ENCODE peak calls at places on chromosomes 7 and 10, in six cellular contexts. One of them, this sample, is unnamed.

GRCh38 chr10:15626937-15627336 is 92.8 kb downstream of the ITGA8 start:
- DNase-seq in activated T-cell treated with anti-CD3 and anti-CD28 coated beads, Interleukin-2, amount 50 U/mL, for 72 hours: no peak
- DNase-seq in GM19239: no peak
- DNase-seq in COR-L47: no peak
- DNase-seq in stimulated activated CD8-positive, alpha-beta memory T cell treated with anti-CD3 and anti-CD28 coated beads, Interleukin-15, amount 100 ng/mL, for 4 hours: no peak
- DNase-seq in spleen: no peak
- DNase-seq in this sample: no peak

GRCh38 chr7:6320791-6321190 is 48.4 kb upstream of the CYTH3 start:
- DNase-seq in spleen: no peak
- DNase-seq in stimulated activated CD8-positive, alpha-beta memory T cell treated with anti-CD3 and anti-CD28 coated beads, Interleukin-15, amount 100 ng/mL, for 4 hours: no peak
- DNase-seq in COR-L47: no peak
- DNase-seq in GM19239: no peak
- DNase-seq in activated T-cell treated with anti-CD3 and anti-CD28 coated beads, Interleukin-2, amount 50 U/mL, for 72 hours: no peak
- DNase-seq in this sample: peak; percentile 49

GRCh38 chr7:144391823-144392255 is 11.7 kb downstream of the NOBOX start:
- DNase-seq in GM19239: peak; percentile 50
- DNase-seq in COR-L47: peak; percentile 9
- DNase-seq in spleen: no peak
- DNase-seq in activated T-cell treated with anti-CD3 and anti-CD28 coated beads, Interleukin-2, amount 50 U/mL, for 72 hours: peak; percentile 16
- DNase-seq in stimulated activated CD8-positive, alpha-beta memory T cell treated with anti-CD3 and anti-CD28 coated beads, Interleukin-15, amount 100 ng/mL, for 4 hours: no peak
- DNase-seq in this sample: peak; percentile 11

GRCh38 chr10:18737236-18737635 is 78.0 kb downstream of the ARL5B start:
- DNase-seq in activated T-cell treated with anti-CD3 and anti-CD28 coated beads, Interleukin-2, amount 50 U/mL, for 72 hours: no peak
- DNase-seq in GM19239: no peak
- DNase-seq in COR-L47: no peak
- DNase-seq in stimulated activated CD8-positive, alpha-beta memory T cell treated with anti-CD3 and anti-CD28 coated beads, Interleukin-15, amount 100 ng/mL, for 4 hours: no peak
- DNase-seq in spleen: no peak
- DNase-seq in this sample: no peak

GRCh38 chr7:1698951-1699350 is 28.9 kb downstream of the ELFN1 start:
- DNase-seq in COR-L47: no peak
- DNase-seq in activated T-cell treated with anti-CD3 and anti-CD28 coated beads, Interleukin-2, amount 50 U/mL, for 72 hours: no peak
- DNase-seq in stimulated activated CD8-positive, alpha-beta memory T cell treated with anti-CD3 and anti-CD28 coated beads, Interleukin-15, amount 100 ng/mL, for 4 hours: no peak
- DNase-seq in spleen: no peak
- DNase-seq in GM19239: no peak
- DNase-seq in this sample: no peak

GRCh38 chr7:156160811-156161210 is 348.5 kb upstream of the SHH start:
- DNase-seq in activated T-cell treated with anti-CD3 and anti-CD28 coated beads, Interleukin-2, amount 50 U/mL, for 72 hours: no peak
- DNase-seq in GM19239: no peak
- DNase-seq in stimulated activated CD8-positive, alpha-beta memory T cell treated with anti-CD3 and anti-CD28 coated beads, Interleukin-15, amount 100 ng/mL, for 4 hours: no peak
- DNase-seq in COR-L47: no peak
- DNase-seq in spleen: no peak
- DNase-seq in this sample: no peak

GRCh38 chr10:86644412-86645110 is 9.8 kb upstream of the OPN4 start:
- DNase-seq in activated T-cell treated with anti-CD3 and anti-CD28 coated beads, Interleukin-2, amount 50 U/mL, for 72 hours: peak; percentile 13
- DNase-seq in spleen: peak; percentile 56
- DNase-seq in GM19239: no peak
- DNase-seq in stimulated activated CD8-positive, alpha-beta memory T cell treated with anti-CD3 and anti-CD28 coated beads, Interleukin-15, amount 100 ng/mL, for 4 hours: no peak
- DNase-seq in COR-L47: no peak
- DNase-seq in this sample: no peak

GRCh38 chr10:116080553-116080952 is 192.5 kb downstream of the GFRA1 start:
- DNase-seq in GM19239: no peak
- DNase-seq in activated T-cell treated with anti-CD3 and anti-CD28 coated beads, Interleukin-2, amount 50 U/mL, for 72 hours: no peak
- DNase-seq in COR-L47: no peak
- DNase-seq in spleen: no peak
- DNase-seq in stimulated activated CD8-positive, alpha-beta memory T cell treated with anti-CD3 and anti-CD28 coated beads, Interleukin-15, amount 100 ng/mL, for 4 hours: no peak
- DNase-seq in this sample: no peak

GRCh38 chr10:22580711-22581110 is 133.7 kb downstream of the PIP4K2A start:
- DNase-seq in activated T-cell treated with anti-CD3 and anti-CD28 coated beads, Interleukin-2, amount 50 U/mL, for 72 hours: no peak
- DNase-seq in GM19239: no peak
- DNase-seq in COR-L47: no peak
- DNase-seq in stimulated activated CD8-positive, alpha-beta memory T cell treated with anti-CD3 and anti-CD28 coated beads, Interleukin-15, amount 100 ng/mL, for 4 hours: no peak
- DNase-seq in spleen: no peak
- DNase-seq in this sample: peak; percentile 96

GRCh38 chr7:91656486-91657237 is 223.8 kb downstream of the MTERF1 start:
- DNase-seq in GM19239: no peak
- DNase-seq in activated T-cell treated with anti-CD3 and anti-CD28 coated beads, Interleukin-2, amount 50 U/mL, for 72 hours: no peak
- DNase-seq in COR-L47: no peak
- DNase-seq in stimulated activated CD8-positive, alpha-beta memory T cell treated with anti-CD3 and anti-CD28 coated beads, Interleukin-15, amount 100 ng/mL, for 4 hours: no peak
- DNase-seq in spleen: no peak
- DNase-seq in this sample: no peak

GRCh38 chr7:106768324-106768751 is 96.7 kb upstream of the PIK3CG start:
- DNase-seq in COR-L47: no peak
- DNase-seq in stimulated activated CD8-positive, alpha-beta memory T cell treated with anti-CD3 and anti-CD28 coated beads, Interleukin-15, amount 100 ng/mL, for 4 hours: no peak
- DNase-seq in GM19239: no peak
- DNase-seq in activated T-cell treated with anti-CD3 and anti-CD28 coated beads, Interleukin-2, amount 50 U/mL, for 72 hours: no peak
- DNase-seq in spleen: no peak
- DNase-seq in this sample: no peak

GRCh38 chr10:122128357-122128756 is 139.4 kb downstream of the TACC2 start:
- DNase-seq in spleen: no peak
- DNase-seq in GM19239: no peak
- DNase-seq in activated T-cell treated with anti-CD3 and anti-CD28 coated beads, Interleukin-2, amount 50 U/mL, for 72 hours: no peak
- DNase-seq in stimulated activated CD8-positive, alpha-beta memory T cell treated with anti-CD3 and anti-CD28 coated beads, Interleukin-15, amount 100 ng/mL, for 4 hours: no peak
- DNase-seq in COR-L47: no peak
- DNase-seq in this sample: no peak

GRCh38 chr10:78319371-78319770 is 285.7 kb downstream of the RPS24 start:
- DNase-seq in activated T-cell treated with anti-CD3 and anti-CD28 coated beads, Interleukin-2, amount 50 U/mL, for 72 hours: no peak
- DNase-seq in COR-L47: no peak
- DNase-seq in GM19239: no peak
- DNase-seq in spleen: no peak
- DNase-seq in stimulated activated CD8-positive, alpha-beta memory T cell treated with anti-CD3 and anti-CD28 coated beads, Interleukin-15, amount 100 ng/mL, for 4 hours: no peak
- DNase-seq in this sample: no peak

GRCh38 chr7:136877990-136878389 is 9.5 kb downstream of the CHRM2 start:
- DNase-seq in stimulated activated CD8-positive, alpha-beta memory T cell treated with anti-CD3 and anti-CD28 coated beads, Interleukin-15, amount 100 ng/mL, for 4 hours: no peak
- DNase-seq in GM19239: no peak
- DNase-seq in activated T-cell treated with anti-CD3 and anti-CD28 coated beads, Interleukin-2, amount 50 U/mL, for 72 hours: no peak
- DNase-seq in COR-L47: no peak
- DNase-seq in spleen: no peak
- DNase-seq in this sample: no peak

GRCh38 chr7:152411389-152411788 is 24.4 kb downstream of the KMT2C start:
- DNase-seq in COR-L47: no peak
- DNase-seq in GM19239: no peak
- DNase-seq in spleen: no peak
- DNase-seq in activated T-cell treated with anti-CD3 and anti-CD28 coated beads, Interleukin-2, amount 50 U/mL, for 72 hours: no peak
- DNase-seq in stimulated activated CD8-positive, alpha-beta memory T cell treated with anti-CD3 and anti-CD28 coated beads, Interleukin-15, amount 100 ng/mL, for 4 hours: no peak
- DNase-seq in this sample: no peak

GRCh38 chr7:39465055-39465929 is 100.9 kb upstream of the YAE1 start:
- DNase-seq in spleen: no peak
- DNase-seq in stimulated activated CD8-positive, alpha-beta memory T cell treated with anti-CD3 and anti-CD28 coated beads, Interleukin-15, amount 100 ng/mL, for 4 hours: no peak
- DNase-seq in GM19239: peak; percentile 42
- DNase-seq in activated T-cell treated with anti-CD3 and anti-CD28 coated beads, Interleukin-2, amount 50 U/mL, for 72 hours: peak; percentile 52
- DNase-seq in COR-L47: peak; percentile 55
- DNase-seq in this sample: peak; percentile 46

GRCh38 chr10:61812052-61812721 is 89.3 kb upstream of the ARID5B start:
- DNase-seq in COR-L47: no peak
- DNase-seq in stimulated activated CD8-positive, alpha-beta memory T cell treated with anti-CD3 and anti-CD28 coated beads, Interleukin-15, amount 100 ng/mL, for 4 hours: no peak
- DNase-seq in GM19239: no peak
- DNase-seq in activated T-cell treated with anti-CD3 and anti-CD28 coated beads, Interleukin-2, amount 50 U/mL, for 72 hours: no peak
- DNase-seq in spleen: no peak
- DNase-seq in this sample: no peak

GRCh38 chr10:13969118-13969791 is 361.5 kb downstream of the FRMD4A start:
- DNase-seq in GM19239: no peak
- DNase-seq in spleen: no peak
- DNase-seq in COR-L47: no peak
- DNase-seq in activated T-cell treated with anti-CD3 and anti-CD28 coated beads, Interleukin-2, amount 50 U/mL, for 72 hours: no peak
- DNase-seq in stimulated activated CD8-positive, alpha-beta memory T cell treated with anti-CD3 and anti-CD28 coated beads, Interleukin-15, amount 100 ng/mL, for 4 hours: no peak
- DNase-seq in this sample: no peak

GRCh38 chr7:101586971-101587370 is 42.1 kb downstream of the MYL10 start:
- DNase-seq in COR-L47: no peak
- DNase-seq in stimulated activated CD8-positive, alpha-beta memory T cell treated with anti-CD3 and anti-CD28 coated beads, Interleukin-15, amount 100 ng/mL, for 4 hours: no peak
- DNase-seq in GM19239: no peak
- DNase-seq in spleen: no peak
- DNase-seq in activated T-cell treated with anti-CD3 and anti-CD28 coated beads, Interleukin-2, amount 50 U/mL, for 72 hours: no peak
- DNase-seq in this sample: no peak

GRCh38 chr7:82044497-82045080 is 274.7 kb upstream of the HGF start:
- DNase-seq in spleen: no peak
- DNase-seq in stimulated activated CD8-positive, alpha-beta memory T cell treated with anti-CD3 and anti-CD28 coated beads, Interleukin-15, amount 100 ng/mL, for 4 hours: no peak
- DNase-seq in activated T-cell treated with anti-CD3 and anti-CD28 coated beads, Interleukin-2, amount 50 U/mL, for 72 hours: peak; percentile 4
- DNase-seq in GM19239: no peak
- DNase-seq in COR-L47: peak; percentile 54
- DNase-seq in this sample: peak; percentile 50

GRCh38 chr10:22183771-22184466 is 33.9 kb downstream of the EBLN1 start:
- DNase-seq in GM19239: no peak
- DNase-seq in stimulated activated CD8-positive, alpha-beta memory T cell treated with anti-CD3 and anti-CD28 coated beads, Interleukin-15, amount 100 ng/mL, for 4 hours: no peak
- DNase-seq in COR-L47: no peak
- DNase-seq in activated T-cell treated with anti-CD3 and anti-CD28 coated beads, Interleukin-2, amount 50 U/mL, for 72 hours: no peak
- DNase-seq in spleen: no peak
- DNase-seq in this sample: no peak

GRCh38 chr7:20249924-20250323 is 32.7 kb upstream of the MACC1 start:
- DNase-seq in stimulated activated CD8-positive, alpha-beta memory T cell treated with anti-CD3 and anti-CD28 coated beads, Interleukin-15, amount 100 ng/mL, for 4 hours: no peak
- DNase-seq in spleen: no peak
- DNase-seq in COR-L47: no peak
- DNase-seq in activated T-cell treated with anti-CD3 and anti-CD28 coated beads, Interleukin-2, amount 50 U/mL, for 72 hours: no peak
- DNase-seq in GM19239: no peak
- DNase-seq in this sample: no peak

GRCh38 chr10:71242621-71243009 is 30.2 kb downstream of the UNC5B start:
- DNase-seq in COR-L47: no peak
- DNase-seq in stimulated activated CD8-positive, alpha-beta memory T cell treated with anti-CD3 and anti-CD28 coated beads, Interleukin-15, amount 100 ng/mL, for 4 hours: no peak
- DNase-seq in activated T-cell treated with anti-CD3 and anti-CD28 coated beads, Interleukin-2, amount 50 U/mL, for 72 hours: no peak
- DNase-seq in GM19239: no peak
- DNase-seq in spleen: no peak
- DNase-seq in this sample: no peak

GRCh38 chr7:145212050-145212449 is 376.2 kb upstream of the TPK1 start:
- DNase-seq in stimulated activated CD8-positive, alpha-beta memory T cell treated with anti-CD3 and anti-CD28 coated beads, Interleukin-15, amount 100 ng/mL, for 4 hours: no peak
- DNase-seq in spleen: no peak
- DNase-seq in activated T-cell treated with anti-CD3 and anti-CD28 coated beads, Interleukin-2, amount 50 U/mL, for 72 hours: no peak
- DNase-seq in COR-L47: no peak
- DNase-seq in GM19239: no peak
- DNase-seq in this sample: no peak

GRCh38 chr10:78318305-78318704 is 284.6 kb downstream of the RPS24 start:
- DNase-seq in spleen: no peak
- DNase-seq in COR-L47: no peak
- DNase-seq in stimulated activated CD8-positive, alpha-beta memory T cell treated with anti-CD3 and anti-CD28 coated beads, Interleukin-15, amount 100 ng/mL, for 4 hours: no peak
- DNase-seq in GM19239: no peak
- DNase-seq in activated T-cell treated with anti-CD3 and anti-CD28 coated beads, Interleukin-2, amount 50 U/mL, for 72 hours: no peak
- DNase-seq in this sample: no peak

GRCh38 chr10:108755661-108756060 is 1167.7 kb downstream of the XPNPEP1 start:
- DNase-seq in activated T-cell treated with anti-CD3 and anti-CD28 coated beads, Interleukin-2, amount 50 U/mL, for 72 hours: no peak
- DNase-seq in COR-L47: no peak
- DNase-seq in stimulated activated CD8-positive, alpha-beta memory T cell treated with anti-CD3 and anti-CD28 coated beads, Interleukin-15, amount 100 ng/mL, for 4 hours: no peak
- DNase-seq in spleen: no peak
- DNase-seq in GM19239: no peak
- DNase-seq in this sample: no peak

GRCh38 chr10:43815486-43815885 is 166.8 kb upstream of the ZNF32 start:
- DNase-seq in COR-L47: no peak
- DNase-seq in spleen: no peak
- DNase-seq in activated T-cell treated with anti-CD3 and anti-CD28 coated beads, Interleukin-2, amount 50 U/mL, for 72 hours: no peak
- DNase-seq in stimulated activated CD8-positive, alpha-beta memory T cell treated with anti-CD3 and anti-CD28 coated beads, Interleukin-15, amount 100 ng/mL, for 4 hours: no peak
- DNase-seq in GM19239: no peak
- DNase-seq in this sample: no peak

GRCh38 chr7:101754432-101755159 is 62.8 kb upstream of the CUX1 start:
- DNase-seq in GM19239: no peak
- DNase-seq in activated T-cell treated with anti-CD3 and anti-CD28 coated beads, Interleukin-2, amount 50 U/mL, for 72 hours: no peak
- DNase-seq in spleen: no peak
- DNase-seq in COR-L47: no peak
- DNase-seq in stimulated activated CD8-positive, alpha-beta memory T cell treated with anti-CD3 and anti-CD28 coated beads, Interleukin-15, amount 100 ng/mL, for 4 hours: no peak
- DNase-seq in this sample: no peak

GRCh38 chr7:151389768-151390593 is 19.9 kb downstream of the WDR86 start:
- DNase-seq in GM19239: no peak
- DNase-seq in stimulated activated CD8-positive, alpha-beta memory T cell treated with anti-CD3 and anti-CD28 coated beads, Interleukin-15, amount 100 ng/mL, for 4 hours: no peak
- DNase-seq in spleen: peak; percentile 54
- DNase-seq in activated T-cell treated with anti-CD3 and anti-CD28 coated beads, Interleukin-2, amount 50 U/mL, for 72 hours: no peak
- DNase-seq in COR-L47: no peak
- DNase-seq in this sample: no peak

This sample was measured in NCI-H146.